ENCODE peak calls at places on chromosomes 3 and 15, in eight cellular contexts. N, A, C, Z, L, M, G and F are unnamed samples.

GRCh38 chr3:71057526-71057894 is 526.0 kb downstream of the FOXP1 start:
- DNase-seq in M (no peak), C (no peak), A (no peak), Z (peak; percentile 34), G (no peak), N (no peak), L (no peak), F (no peak)

GRCh38 chr3:27746838-27747237 is 24.7 kb upstream of the EOMES start:
- DNase-seq in C (no peak), N (peak; percentile 83), A (no peak), M (no peak), G (no peak), L (no peak), Z (no peak), F (no peak)

GRCh38 chr15:66675456-66675855 is 26.6 kb upstream of the SMAD6 start:
- DNase-seq in G (no peak), N (no peak), M (no peak), A (no peak), C (no peak), L (no peak), Z (no peak), F (no peak)

GRCh38 chr15:91133511-91133910 is 33.5 kb downstream of the SV2B start:
- DNase-seq in L (no peak), Z (no peak), G (no peak), M (no peak), N (no peak), C (no peak), A (no peak), F (no peak)

GRCh38 chr3:14472471-14473351 is 67.4 kb downstream of the GRIP2 start:
- DNase-seq in A (no peak), Z (peak; percentile 96), G (peak; percentile 64), C (no peak), N (no peak), L (peak; percentile 98), M (no peak), F (peak; percentile 99)

GRCh38 chr3:52388933-52389332 is 56.0 kb downstream of the SEMA3G start:
- DNase-seq in G (no peak), Z (no peak), L (no peak), C (no peak), N (no peak), M (no peak), A (no peak), F (peak; percentile 94)

GRCh38 chr3:193621127-193621526 is 28.1 kb downstream of the OPA1 start:
- DNase-seq in M (no peak), C (no peak), A (no peak), G (no peak), L (no peak), Z (no peak), N (no peak), F (no peak)

GRCh38 chr15:39580117-39580629 is 706 bp upstream of the THBS1 start:
- DNase-seq in A (peak; percentile 84), G (peak; percentile 89), M (no peak), L (peak; percentile 76), Z (peak; percentile 96), N (peak; percentile 79), C (peak; percentile 58), F (peak; percentile 90)

GRCh38 chr3:23916152-23916885 is 471 bp downstream of the NKIRAS1 start:
- DNase-seq in N (peak; percentile 45), A (no peak), Z (peak; percentile 30), G (no peak), M (no peak), C (no peak), L (no peak), F (peak; percentile 77)

GRCh38 chr15:45550436-45550835 is 27.9 kb upstream of the SLC30A4 start:
- DNase-seq in N (no peak), C (no peak), L (peak; percentile 22), G (no peak), Z (peak; percentile 71), A (no peak), M (no peak), F (no peak)

GRCh38 chr3:100029052-100029451 is 85.2 kb downstream of the FILIP1L start:
- DNase-seq in A (no peak), C (no peak), N (no peak), M (no peak), Z (no peak), G (no peak), L (no peak), F (no peak)

GRCh38 chr3:146832815-146833458 is 227.8 kb upstream of the PLSCR5 start:
- DNase-seq in G (no peak), L (no peak), M (no peak), Z (no peak), N (no peak), C (no peak), A (no peak), F (no peak)